ENCODE peak calls at places on chromosomes 12 and 14, in six cellular contexts. One of them, this sample, is unnamed.

GRCh38 chr14:21092147-21093011 is 6.1 kb downstream of the ZNF219 start:
- DNase-seq in IMR-90: peak; percentile 67
- DNase-seq in GM23248: peak; percentile 69
- DNase-seq in endothelial cell of umbilical vein: peak; percentile 68
- DNase-seq in HCT116: peak; percentile 40
- DNase-seq in OCI-LY7: peak; percentile 88
- DNase-seq in this sample: peak; percentile 70

GRCh38 chr12:40439771-40440492 is 215.1 kb downstream of the LRRK2 start:
- DNase-seq in IMR-90: no peak
- DNase-seq in GM23248: peak; percentile 4
- DNase-seq in endothelial cell of umbilical vein: no peak
- DNase-seq in HCT116: no peak
- DNase-seq in OCI-LY7: no peak
- DNase-seq in this sample: no peak

GRCh38 chr12:132566551-132567131 is 43.7 kb downstream of the LRCOL1 start:
- DNase-seq in IMR-90: no peak
- DNase-seq in GM23248: no peak
- DNase-seq in endothelial cell of umbilical vein: no peak
- DNase-seq in HCT116: no peak
- DNase-seq in OCI-LY7: no peak
- DNase-seq in this sample: no peak

GRCh38 chr12:91774471-91774921 is 371.1 kb downstream of the BTG1 start:
- DNase-seq in IMR-90: peak; percentile 82
- DNase-seq in GM23248: peak; percentile 53
- DNase-seq in endothelial cell of umbilical vein: no peak
- DNase-seq in HCT116: no peak
- DNase-seq in OCI-LY7: no peak
- DNase-seq in this sample: peak; percentile 86

GRCh38 chr12:101779626-101780025 is 40.4 kb upstream of the SYCP3 start:
- DNase-seq in IMR-90: no peak
- DNase-seq in GM23248: no peak
- DNase-seq in endothelial cell of umbilical vein: no peak
- DNase-seq in HCT116: no peak
- DNase-seq in OCI-LY7: no peak
- DNase-seq in this sample: no peak

GRCh38 chr12:127416796-127417195 is 850.2 kb upstream of the TMEM132C start:
- DNase-seq in IMR-90: peak; percentile 23
- DNase-seq in GM23248: peak; percentile 59
- DNase-seq in endothelial cell of umbilical vein: no peak
- DNase-seq in HCT116: no peak
- DNase-seq in OCI-LY7: no peak
- DNase-seq in this sample: peak; percentile 67

GRCh38 chr12:13603951-13604350 is 377.5 kb downstream of the GRIN2B start:
- DNase-seq in IMR-90: no peak
- DNase-seq in GM23248: no peak
- DNase-seq in endothelial cell of umbilical vein: no peak
- DNase-seq in HCT116: no peak
- DNase-seq in OCI-LY7: no peak
- DNase-seq in this sample: no peak

GRCh38 chr14:79136437-79137430 is 966.6 kb downstream of the NRXN3 start:
- DNase-seq in IMR-90: no peak
- DNase-seq in GM23248: no peak
- DNase-seq in endothelial cell of umbilical vein: no peak
- DNase-seq in HCT116: no peak
- DNase-seq in OCI-LY7: no peak
- DNase-seq in this sample: peak; percentile 37

GRCh38 chr12:27779416-27779815 is 617 bp upstream of the KLHL42 start:
- DNase-seq in IMR-90: no peak
- DNase-seq in GM23248: peak; percentile 39
- DNase-seq in endothelial cell of umbilical vein: peak; percentile 25
- DNase-seq in HCT116: no peak
- DNase-seq in OCI-LY7: peak; percentile 50
- DNase-seq in this sample: peak; percentile 18

GRCh38 chr12:125518074-125518473 is 452.8 kb downstream of the AACS start:
- DNase-seq in IMR-90: no peak
- DNase-seq in GM23248: no peak
- DNase-seq in endothelial cell of umbilical vein: no peak
- DNase-seq in HCT116: no peak
- DNase-seq in OCI-LY7: no peak
- DNase-seq in this sample: peak; percentile 30

GRCh38 chr14:68306934-68307758 is 485.7 kb downstream of the ZFP36L1 start:
- DNase-seq in IMR-90: peak; percentile 51
- DNase-seq in GM23248: peak; percentile 9
- DNase-seq in endothelial cell of umbilical vein: no peak
- DNase-seq in HCT116: peak; percentile 21
- DNase-seq in OCI-LY7: no peak
- DNase-seq in this sample: peak; percentile 90

GRCh38 chr14:70873627-70874026 is 33.6 kb upstream of the PCNX1 start:
- DNase-seq in IMR-90: no peak
- DNase-seq in GM23248: peak; percentile 47
- DNase-seq in endothelial cell of umbilical vein: no peak
- DNase-seq in HCT116: no peak
- DNase-seq in OCI-LY7: peak; percentile 9
- DNase-seq in this sample: no peak

GRCh38 chr14:66076166-66076565 is 410.0 kb upstream of the CCDC196 start:
- DNase-seq in IMR-90: no peak
- DNase-seq in GM23248: no peak
- DNase-seq in endothelial cell of umbilical vein: no peak
- DNase-seq in HCT116: no peak
- DNase-seq in OCI-LY7: no peak
- DNase-seq in this sample: no peak

GRCh38 chr12:818733-819132 is 66.4 kb downstream of the WNK1 start:
- DNase-seq in IMR-90: peak; percentile 13
- DNase-seq in GM23248: peak; percentile 17
- DNase-seq in endothelial cell of umbilical vein: no peak
- DNase-seq in HCT116: no peak
- DNase-seq in OCI-LY7: no peak
- DNase-seq in this sample: peak; percentile 39

GRCh38 chr14:38208825-38209562 is 1.3 kb downstream of the SSTR1 start:
- DNase-seq in IMR-90: peak; percentile 74
- DNase-seq in GM23248: peak; percentile 90
- DNase-seq in endothelial cell of umbilical vein: peak; percentile 47
- DNase-seq in HCT116: no peak
- DNase-seq in OCI-LY7: no peak
- DNase-seq in this sample: peak; percentile 69

GRCh38 chr14:93173943-93174395 is 10.7 kb downstream of the MOAP1 start:
- DNase-seq in IMR-90: peak; percentile 22
- DNase-seq in GM23248: peak; percentile 52
- DNase-seq in endothelial cell of umbilical vein: no peak
- DNase-seq in HCT116: no peak
- DNase-seq in OCI-LY7: no peak
- DNase-seq in this sample: peak; percentile 27

GRCh38 chr14:98984719-98985041 is 287.3 kb downstream of the BCL11B start:
- DNase-seq in IMR-90: no peak
- DNase-seq in GM23248: no peak
- DNase-seq in endothelial cell of umbilical vein: no peak
- DNase-seq in HCT116: no peak
- DNase-seq in OCI-LY7: no peak
- DNase-seq in this sample: no peak

GRCh38 chr12:49455506-49455905 is 83.3 kb upstream of the KCNH3 start:
- DNase-seq in IMR-90: no peak
- DNase-seq in GM23248: no peak
- DNase-seq in endothelial cell of umbilical vein: no peak
- DNase-seq in HCT116: no peak
- DNase-seq in OCI-LY7: no peak
- DNase-seq in this sample: no peak

GRCh38 chr14:59262717-59263469 is 74.4 kb downstream of the DAAM1 start:
- DNase-seq in IMR-90: no peak
- DNase-seq in GM23248: no peak
- DNase-seq in endothelial cell of umbilical vein: peak; percentile 21
- DNase-seq in HCT116: no peak
- DNase-seq in OCI-LY7: no peak
- DNase-seq in this sample: no peak

GRCh38 chr12:2354151-2354991 is 301.6 kb downstream of the CACNA1C start:
- DNase-seq in IMR-90: no peak
- DNase-seq in GM23248: no peak
- DNase-seq in endothelial cell of umbilical vein: no peak
- DNase-seq in HCT116: no peak
- DNase-seq in OCI-LY7: peak; percentile 63
- DNase-seq in this sample: no peak

GRCh38 chr12:116542345-116542950 is 16.7 kb upstream of the MAP1LC3B2 start:
- DNase-seq in IMR-90: no peak
- DNase-seq in GM23248: no peak
- DNase-seq in endothelial cell of umbilical vein: peak; percentile 21
- DNase-seq in HCT116: no peak
- DNase-seq in OCI-LY7: no peak
- DNase-seq in this sample: no peak

GRCh38 chr12:18752947-18753346 is 15.0 kb downstream of the CAPZA3 start:
- DNase-seq in IMR-90: no peak
- DNase-seq in GM23248: no peak
- DNase-seq in endothelial cell of umbilical vein: no peak
- DNase-seq in HCT116: no peak
- DNase-seq in OCI-LY7: no peak
- DNase-seq in this sample: no peak

GRCh38 chr12:123599721-123600120 is 2.2 kb upstream of the DDX55 start:
- DNase-seq in IMR-90: no peak
- DNase-seq in GM23248: no peak
- DNase-seq in endothelial cell of umbilical vein: no peak
- DNase-seq in HCT116: no peak
- DNase-seq in OCI-LY7: no peak
- DNase-seq in this sample: no peak

GRCh38 chr12:95096852-95097251 is 23.4 kb upstream of the NR2C1 start:
- DNase-seq in IMR-90: peak; percentile 60
- DNase-seq in GM23248: no peak
- DNase-seq in endothelial cell of umbilical vein: no peak
- DNase-seq in HCT116: no peak
- DNase-seq in OCI-LY7: no peak
- DNase-seq in this sample: peak; percentile 82

DNA sequence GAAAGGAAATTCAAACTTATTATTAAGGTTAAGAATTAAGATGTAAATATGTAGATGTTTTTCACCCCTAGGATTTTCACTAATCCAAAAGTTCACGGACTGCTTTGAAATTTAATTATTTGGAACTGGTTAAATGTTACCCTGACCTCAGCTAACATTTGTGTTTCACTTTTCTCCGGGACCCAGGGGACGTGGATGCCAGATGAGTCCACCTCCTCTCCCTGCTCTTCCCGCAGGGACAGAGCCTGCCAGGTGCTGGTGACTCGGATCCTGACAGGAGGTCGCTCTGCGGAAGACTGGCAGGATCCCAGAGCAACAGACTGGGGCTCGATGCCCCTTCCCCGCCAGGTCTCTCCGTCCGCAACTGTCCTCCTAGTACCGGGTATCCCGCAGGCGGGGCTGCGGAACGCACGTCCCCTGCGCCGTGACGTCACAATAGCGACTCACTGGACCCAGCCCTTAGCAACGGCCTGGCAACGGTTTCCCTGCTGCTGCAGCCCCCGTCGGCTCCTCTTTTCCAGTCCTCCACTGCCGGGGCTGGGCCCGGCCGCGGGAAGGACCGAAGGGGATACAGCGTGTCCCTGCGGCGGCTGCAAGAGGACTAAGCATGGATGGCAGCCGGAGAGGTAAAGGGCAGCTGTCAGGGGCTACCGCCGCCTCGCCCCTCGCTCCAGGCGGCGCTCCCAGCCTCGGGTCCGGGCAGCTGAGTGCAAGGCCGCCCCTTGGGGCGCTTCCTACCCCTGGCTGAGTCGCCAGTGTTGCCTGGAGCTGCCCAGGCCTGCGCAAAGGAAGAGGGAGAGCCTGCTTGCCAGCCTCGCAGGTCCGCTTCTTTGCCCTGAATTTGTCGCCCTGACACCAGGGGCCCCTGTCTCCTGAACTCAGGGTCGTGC is at the start of gene SPATA7:
- DNase-seq in IMR-90: peak; percentile 89
- DNase-seq in GM23248: peak; percentile 98
- DNase-seq in endothelial cell of umbilical vein: peak; percentile 92
- DNase-seq in HCT116: peak; percentile 73
- DNase-seq in OCI-LY7: peak; percentile 90
- DNase-seq in this sample: peak; percentile 88
- H3K4me3 ChIP-seq in IMR-90: peak within 1 kb of the TSS; percentile 82
- H3K4me3 ChIP-seq in GM23248: peak within 1 kb of the TSS; percentile 94
- H3K4me3 ChIP-seq in endothelial cell of umbilical vein: peak within 1 kb of the TSS; percentile 87
- H3K4me3 ChIP-seq in HCT116: peak within 1 kb of the TSS; percentile 77
- H3K4me3 ChIP-seq in OCI-LY7: peak within 1 kb of the TSS; percentile 89
- H3K4me3 ChIP-seq in this sample: peak within 1 kb of the TSS; percentile 82

DNA sequence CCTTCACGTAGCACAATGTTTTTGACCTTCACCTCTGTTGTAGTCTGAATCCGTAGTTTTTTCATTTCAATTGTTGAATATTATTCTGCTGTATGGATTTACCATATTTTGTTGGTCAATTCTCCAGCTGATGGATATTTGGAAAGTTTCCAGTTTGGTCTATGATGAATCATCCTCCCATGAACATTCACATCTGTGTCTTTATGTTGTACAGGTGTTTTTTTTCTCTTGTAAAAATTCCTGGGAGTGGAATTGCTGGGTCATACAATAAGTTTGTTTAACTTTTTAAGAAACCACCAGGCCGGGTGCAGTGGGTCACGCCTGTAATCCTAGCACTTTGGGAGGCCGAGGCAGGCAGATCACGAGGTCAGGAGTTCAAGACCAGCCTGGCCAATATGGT is 36.7 kb upstream of the GNG2 start:
- DNase-seq in IMR-90: peak; percentile 34
- DNase-seq in GM23248: no peak
- DNase-seq in endothelial cell of umbilical vein: no peak
- DNase-seq in HCT116: no peak
- DNase-seq in OCI-LY7: no peak
- DNase-seq in this sample: peak; percentile 19
- H3K4me2 ChIP-seq in IMR-90: no peak overlapping the region
- H3K4me2 ChIP-seq in GM23248: no peak overlapping the region
- H3K4me2 ChIP-seq in endothelial cell of umbilical vein: no peak overlapping the region
- H3K4me2 ChIP-seq in HCT116: no peak overlapping the region
- H3K4me2 ChIP-seq in OCI-LY7: no peak overlapping the region
- H3K4me2 ChIP-seq in this sample: no peak overlapping the region

GRCh38 chr12:64088431-64089349 is 133.4 kb downstream of the KICS2 start:
- DNase-seq in IMR-90: peak; percentile 97
- DNase-seq in GM23248: peak; percentile 96
- DNase-seq in endothelial cell of umbilical vein: peak; percentile 92
- DNase-seq in HCT116: peak; percentile 91
- DNase-seq in OCI-LY7: no peak
- DNase-seq in this sample: peak; percentile 96
- H3K4me3 ChIP-seq in IMR-90: no peak overlapping the region
- H3K4me3 ChIP-seq in GM23248: peak overlapping the region; percentile 45
- H3K4me3 ChIP-seq in endothelial cell of umbilical vein: no peak overlapping the region
- H3K4me3 ChIP-seq in HCT116: peak overlapping the region; percentile 0
- H3K4me3 ChIP-seq in OCI-LY7: no peak overlapping the region
- H3K4me3 ChIP-seq in this sample: no peak overlapping the region

DNA sequence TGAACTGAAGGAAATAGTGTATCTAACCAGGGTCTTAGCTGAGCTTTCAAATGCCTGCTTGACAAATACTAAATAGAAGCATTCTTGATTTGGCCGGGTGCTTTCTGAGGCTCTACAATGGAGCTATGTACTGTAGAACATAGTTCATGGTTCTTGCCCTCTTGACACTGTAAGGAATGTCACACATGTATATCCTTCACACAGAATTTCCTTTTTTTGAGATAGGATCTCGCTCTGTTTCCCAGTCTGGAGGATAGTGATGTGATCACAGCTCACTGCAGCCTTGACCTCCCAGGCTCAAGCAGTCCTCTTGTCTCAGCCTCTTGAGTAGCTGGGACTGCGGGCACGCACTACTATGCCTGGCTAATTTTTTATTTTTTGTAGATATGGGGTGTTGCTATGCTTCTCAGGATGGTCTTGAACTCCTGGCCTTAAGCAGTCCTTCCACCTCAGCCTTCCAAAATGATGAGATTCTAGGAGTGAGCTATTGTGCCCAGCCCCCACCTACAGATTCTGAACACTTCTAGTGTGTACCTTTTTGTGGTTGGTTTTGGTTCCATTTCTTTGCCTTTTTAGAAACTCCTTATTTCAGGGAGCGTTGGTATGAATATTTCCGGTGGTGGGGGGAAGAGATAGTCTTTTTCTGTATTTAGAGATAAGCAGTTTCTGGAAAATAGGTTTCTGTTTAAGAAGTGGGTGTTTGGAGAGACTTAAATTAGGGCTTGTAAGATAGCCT is 4.2 kb downstream of the MLXIP start:
- DNase-seq in IMR-90: no peak
- DNase-seq in GM23248: no peak
- DNase-seq in endothelial cell of umbilical vein: peak; percentile 26
- DNase-seq in HCT116: no peak
- DNase-seq in OCI-LY7: no peak
- DNase-seq in this sample: no peak
- H3K4me2 ChIP-seq in IMR-90: no peak overlapping the region
- H3K4me2 ChIP-seq in GM23248: peak overlapping the region; percentile 94
- H3K4me2 ChIP-seq in endothelial cell of umbilical vein: peak overlapping the region; percentile 85
- H3K4me2 ChIP-seq in HCT116: no peak overlapping the region
- H3K4me2 ChIP-seq in OCI-LY7: peak overlapping the region; percentile 89
- H3K4me2 ChIP-seq in this sample: no peak overlapping the region